ENCODE peak calls at places on chromosomes 2 and 18, in eight cellular contexts. One of them, this sample, is unnamed.

GRCh38 chr2:85537600-85538506 is 1.1 kb upstream of the MAT2A start:
- DNase-seq in prostate gland: peak; percentile 75
- DNase-seq in Panc1: no peak
- DNase-seq in spleen: peak; percentile 88
- DNase-seq in breast epithelium: peak; percentile 59
- DNase-seq in transverse colon: peak; percentile 66
- DNase-seq in upper lobe of left lung: peak; percentile 77
- DNase-seq in vagina: no peak
- DNase-seq in this sample: peak; percentile 57

GRCh38 chr2:47038656-47039501 is 116.2 kb downstream of the STPG4 start:
- DNase-seq in upper lobe of left lung: no peak
- DNase-seq in spleen: no peak
- DNase-seq in vagina: no peak
- DNase-seq in Panc1: no peak
- DNase-seq in breast epithelium: no peak
- DNase-seq in prostate gland: no peak
- DNase-seq in transverse colon: no peak
- DNase-seq in this sample: no peak

GRCh38 chr2:164560181-164560792 is 61.0 kb downstream of the GRB14 start:
- DNase-seq in transverse colon: no peak
- DNase-seq in upper lobe of left lung: no peak
- DNase-seq in Panc1: peak; percentile 13
- DNase-seq in spleen: no peak
- DNase-seq in breast epithelium: no peak
- DNase-seq in vagina: no peak
- DNase-seq in prostate gland: no peak
- DNase-seq in this sample: no peak

GRCh38 chr18:33716061-33716683 is 138.2 kb downstream of the ASXL3 start:
- DNase-seq in prostate gland: no peak
- DNase-seq in transverse colon: no peak
- DNase-seq in Panc1: no peak
- DNase-seq in breast epithelium: no peak
- DNase-seq in vagina: no peak
- DNase-seq in upper lobe of left lung: no peak
- DNase-seq in spleen: no peak
- DNase-seq in this sample: no peak

GRCh38 chr2:85831735-85832134 is 57.1 kb downstream of the ST3GAL5 start:
- DNase-seq in transverse colon: no peak
- DNase-seq in vagina: no peak
- DNase-seq in Panc1: no peak
- DNase-seq in prostate gland: no peak
- DNase-seq in upper lobe of left lung: no peak
- DNase-seq in breast epithelium: no peak
- DNase-seq in spleen: no peak
- DNase-seq in this sample: no peak

GRCh38 chr2:158775273-158776027 is 19.7 kb upstream of the DAPL1 start:
- DNase-seq in spleen: no peak
- DNase-seq in breast epithelium: no peak
- DNase-seq in upper lobe of left lung: no peak
- DNase-seq in prostate gland: no peak
- DNase-seq in Panc1: no peak
- DNase-seq in transverse colon: no peak
- DNase-seq in vagina: no peak
- DNase-seq in this sample: no peak

GRCh38 chr18:62425465-62426190 is 97.2 kb upstream of the ZCCHC2 start:
- DNase-seq in transverse colon: peak; percentile 77
- DNase-seq in vagina: no peak
- DNase-seq in spleen: no peak
- DNase-seq in upper lobe of left lung: peak; percentile 88
- DNase-seq in prostate gland: peak; percentile 93
- DNase-seq in Panc1: peak; percentile 94
- DNase-seq in breast epithelium: peak; percentile 86
- DNase-seq in this sample: peak; percentile 74

GRCh38 chr2:136323935-136324334 is 206.0 kb upstream of the CXCR4 start:
- DNase-seq in transverse colon: no peak
- DNase-seq in vagina: no peak
- DNase-seq in upper lobe of left lung: no peak
- DNase-seq in prostate gland: no peak
- DNase-seq in Panc1: no peak
- DNase-seq in spleen: no peak
- DNase-seq in breast epithelium: no peak
- DNase-seq in this sample: no peak

GRCh38 chr2:120346667-120347358 is 877 bp downstream of the INHBB start:
- DNase-seq in breast epithelium: no peak
- DNase-seq in spleen: peak; percentile 81
- DNase-seq in Panc1: no peak
- DNase-seq in upper lobe of left lung: no peak
- DNase-seq in vagina: no peak
- DNase-seq in transverse colon: no peak
- DNase-seq in prostate gland: peak; percentile 24
- DNase-seq in this sample: no peak

GRCh38 chr2:231933916-231934401 is 7.8 kb upstream of the NPPC start:
- DNase-seq in vagina: no peak
- DNase-seq in upper lobe of left lung: no peak
- DNase-seq in Panc1: no peak
- DNase-seq in prostate gland: no peak
- DNase-seq in spleen: no peak
- DNase-seq in transverse colon: no peak
- DNase-seq in breast epithelium: peak; percentile 16
- DNase-seq in this sample: peak; percentile 24

GRCh38 chr2:201697899-201698298 is 545 bp downstream of the MPP4 start:
- DNase-seq in vagina: no peak
- DNase-seq in spleen: no peak
- DNase-seq in breast epithelium: no peak
- DNase-seq in Panc1: no peak
- DNase-seq in transverse colon: no peak
- DNase-seq in upper lobe of left lung: no peak
- DNase-seq in prostate gland: no peak
- DNase-seq in this sample: no peak

GRCh38 chr18:13185675-13186198 is 32.8 kb upstream of the LDLRAD4 start:
- DNase-seq in transverse colon: no peak
- DNase-seq in spleen: no peak
- DNase-seq in prostate gland: no peak
- DNase-seq in breast epithelium: no peak
- DNase-seq in vagina: no peak
- DNase-seq in Panc1: no peak
- DNase-seq in upper lobe of left lung: no peak
- DNase-seq in this sample: no peak

GRCh38 chr18:72811047-72811446 is 56.7 kb downstream of the NETO1 start:
- DNase-seq in upper lobe of left lung: no peak
- DNase-seq in prostate gland: no peak
- DNase-seq in Panc1: no peak
- DNase-seq in transverse colon: no peak
- DNase-seq in vagina: no peak
- DNase-seq in spleen: no peak
- DNase-seq in breast epithelium: no peak
- DNase-seq in this sample: no peak

GRCh38 chr2:116810071-116810470 is 1004.4 kb upstream of the DDX18 start:
- DNase-seq in vagina: no peak
- DNase-seq in spleen: no peak
- DNase-seq in Panc1: peak; percentile 41
- DNase-seq in breast epithelium: no peak
- DNase-seq in upper lobe of left lung: no peak
- DNase-seq in transverse colon: peak; percentile 33
- DNase-seq in prostate gland: no peak
- DNase-seq in this sample: no peak

DNA sequence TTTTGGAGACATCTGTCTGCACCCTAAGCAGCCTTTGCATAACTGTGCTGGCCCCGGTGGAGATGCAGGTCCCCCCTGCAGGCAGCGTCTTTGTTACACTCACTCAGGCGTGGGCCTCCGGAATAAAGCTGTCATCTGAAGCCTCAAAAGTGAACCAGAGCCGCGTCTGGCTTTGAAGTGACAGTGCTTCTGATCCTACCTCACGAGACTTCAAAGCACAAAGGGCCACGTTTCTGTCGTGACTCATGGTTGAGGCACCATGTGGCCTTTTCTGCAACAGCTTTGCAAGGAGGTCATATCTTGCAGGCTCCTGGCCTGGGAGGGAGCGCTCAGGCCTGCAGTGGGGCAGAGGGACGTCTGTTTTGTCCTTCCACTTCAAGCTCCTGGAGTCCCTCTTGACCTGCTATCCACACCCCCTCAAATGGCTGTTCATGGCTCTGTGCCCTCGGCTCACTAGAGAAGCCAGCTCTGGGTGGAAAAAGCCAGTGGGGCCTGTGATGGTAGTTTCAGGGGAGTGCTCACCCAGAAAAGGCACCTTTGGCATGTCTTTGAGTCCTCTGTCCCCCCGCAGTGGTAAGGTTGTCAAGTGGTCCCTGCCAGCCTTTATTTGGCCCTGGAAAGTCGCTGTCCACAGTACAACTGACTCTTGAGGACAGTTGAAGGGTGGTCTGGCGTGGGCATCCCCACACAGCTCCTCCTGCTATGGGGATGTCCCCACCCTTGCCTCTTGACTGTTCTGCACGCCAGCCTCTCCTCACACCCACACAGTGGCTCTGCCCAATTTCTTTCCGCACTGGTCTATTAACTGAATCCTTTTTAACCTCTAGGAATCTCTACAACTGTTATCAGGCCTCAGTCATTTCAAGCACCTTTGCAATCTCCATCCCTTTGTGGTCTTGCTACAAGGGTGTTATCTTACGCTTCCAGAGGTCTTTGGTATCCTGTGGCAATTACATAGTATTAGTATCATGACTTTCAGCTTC is 19.3 kb downstream of the GPR55 start:
- DNase-seq in transverse colon: no peak
- DNase-seq in Panc1: no peak
- DNase-seq in prostate gland: no peak
- DNase-seq in vagina: peak; percentile 55
- DNase-seq in breast epithelium: no peak
- DNase-seq in spleen: peak; percentile 75
- DNase-seq in upper lobe of left lung: peak; percentile 18
- DNase-seq in this sample: peak; percentile 25
- TF ChIP-seq POLR2AphosphoS5 in transverse colon: no peak
- TF ChIP-seq POLR2AphosphoS5 in Panc1: no peak
- TF ChIP-seq POLR2AphosphoS5 in prostate gland: no peak
- TF ChIP-seq POLR2AphosphoS5 in vagina: no peak
- TF ChIP-seq POLR2AphosphoS5 in breast epithelium: no peak
- TF ChIP-seq POLR2AphosphoS5 in spleen: no peak
- TF ChIP-seq POLR2AphosphoS5 in upper lobe of left lung: no peak
- TF ChIP-seq POLR2AphosphoS5 in this sample: no peak

DNA sequence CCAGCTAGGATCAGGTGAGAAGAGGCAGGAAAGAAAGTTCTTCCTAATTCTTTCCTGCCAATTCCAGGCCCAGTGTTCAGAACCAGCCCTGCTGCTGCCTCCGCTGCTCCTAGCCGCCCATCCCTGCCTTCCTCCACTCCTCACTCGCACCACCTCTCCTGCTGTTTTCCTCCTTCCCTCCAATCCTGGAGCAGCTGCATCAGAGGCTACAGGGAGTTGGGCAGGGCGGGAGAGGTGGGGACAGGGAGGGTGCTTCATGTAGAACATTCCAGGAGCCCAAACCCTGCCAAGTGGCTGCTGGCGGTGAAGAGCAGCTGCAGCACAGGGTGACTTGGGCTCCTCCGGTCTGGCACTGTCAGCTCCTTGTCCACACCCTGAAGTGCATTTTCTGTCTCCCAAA is 176.3 kb downstream of the TNS1 start:
- DNase-seq in transverse colon: peak; percentile 49
- DNase-seq in upper lobe of left lung: peak; percentile 77
- DNase-seq in spleen: no peak
- DNase-seq in vagina: no peak
- DNase-seq in breast epithelium: peak; percentile 94
- DNase-seq in prostate gland: peak; percentile 33
- DNase-seq in Panc1: no peak
- DNase-seq in this sample: no peak
- H3K27ac ChIP-seq in transverse colon: peak overlapping the region; percentile 62
- H3K27ac ChIP-seq in upper lobe of left lung: peak overlapping the region; percentile 75
- H3K27ac ChIP-seq in spleen: peak overlapping the region; percentile 65
- H3K27ac ChIP-seq in vagina: peak overlapping the region; percentile 64
- H3K27ac ChIP-seq in breast epithelium: peak overlapping the region; percentile 76
- H3K27ac ChIP-seq in prostate gland: no peak overlapping the region
- H3K27ac ChIP-seq in Panc1: no peak overlapping the region
- H3K27ac ChIP-seq in this sample: peak overlapping the region; percentile 67

DNA sequence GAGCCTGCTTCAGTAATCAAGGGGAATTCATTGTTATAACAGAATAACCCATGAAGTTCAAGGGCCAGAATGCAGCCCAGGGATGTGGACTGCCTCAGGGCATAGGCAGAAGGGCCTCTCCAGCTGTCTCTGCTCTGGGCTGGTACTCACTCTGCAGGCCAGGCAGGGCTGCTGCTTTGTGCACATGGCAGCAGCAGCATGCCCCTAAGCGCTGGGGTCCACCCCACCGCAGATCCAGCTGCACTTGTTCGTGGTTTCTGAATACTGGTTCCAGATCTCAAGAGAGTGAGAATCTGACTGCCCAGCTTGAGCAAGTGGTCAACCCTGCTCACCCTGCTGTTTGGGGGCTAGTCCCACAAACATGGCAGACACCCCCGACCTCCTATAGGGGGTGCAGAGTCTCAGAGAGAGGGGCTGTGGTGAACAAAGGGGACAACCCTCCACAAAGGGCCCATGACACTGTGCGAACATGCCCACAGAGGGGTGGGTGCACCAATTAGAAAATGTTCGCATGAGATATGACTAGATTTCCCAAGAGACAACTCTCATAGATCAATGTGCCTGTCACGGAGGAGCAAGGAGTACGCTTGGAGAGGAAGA is 87.3 kb downstream of the ACTR3 start:
- DNase-seq in Panc1: no peak
- DNase-seq in upper lobe of left lung: no peak
- DNase-seq in vagina: no peak
- DNase-seq in prostate gland: no peak
- DNase-seq in transverse colon: no peak
- DNase-seq in breast epithelium: no peak
- DNase-seq in spleen: no peak
- DNase-seq in this sample: no peak
- H3K4me3 ChIP-seq in Panc1: no peak overlapping the region
- H3K4me3 ChIP-seq in upper lobe of left lung: no peak overlapping the region
- H3K4me3 ChIP-seq in vagina: no peak overlapping the region
- H3K4me3 ChIP-seq in prostate gland: no peak overlapping the region
- H3K4me3 ChIP-seq in transverse colon: no peak overlapping the region
- H3K4me3 ChIP-seq in breast epithelium: no peak overlapping the region
- H3K4me3 ChIP-seq in spleen: no peak overlapping the region
- H3K4me3 ChIP-seq in this sample: no peak overlapping the region

DNA sequence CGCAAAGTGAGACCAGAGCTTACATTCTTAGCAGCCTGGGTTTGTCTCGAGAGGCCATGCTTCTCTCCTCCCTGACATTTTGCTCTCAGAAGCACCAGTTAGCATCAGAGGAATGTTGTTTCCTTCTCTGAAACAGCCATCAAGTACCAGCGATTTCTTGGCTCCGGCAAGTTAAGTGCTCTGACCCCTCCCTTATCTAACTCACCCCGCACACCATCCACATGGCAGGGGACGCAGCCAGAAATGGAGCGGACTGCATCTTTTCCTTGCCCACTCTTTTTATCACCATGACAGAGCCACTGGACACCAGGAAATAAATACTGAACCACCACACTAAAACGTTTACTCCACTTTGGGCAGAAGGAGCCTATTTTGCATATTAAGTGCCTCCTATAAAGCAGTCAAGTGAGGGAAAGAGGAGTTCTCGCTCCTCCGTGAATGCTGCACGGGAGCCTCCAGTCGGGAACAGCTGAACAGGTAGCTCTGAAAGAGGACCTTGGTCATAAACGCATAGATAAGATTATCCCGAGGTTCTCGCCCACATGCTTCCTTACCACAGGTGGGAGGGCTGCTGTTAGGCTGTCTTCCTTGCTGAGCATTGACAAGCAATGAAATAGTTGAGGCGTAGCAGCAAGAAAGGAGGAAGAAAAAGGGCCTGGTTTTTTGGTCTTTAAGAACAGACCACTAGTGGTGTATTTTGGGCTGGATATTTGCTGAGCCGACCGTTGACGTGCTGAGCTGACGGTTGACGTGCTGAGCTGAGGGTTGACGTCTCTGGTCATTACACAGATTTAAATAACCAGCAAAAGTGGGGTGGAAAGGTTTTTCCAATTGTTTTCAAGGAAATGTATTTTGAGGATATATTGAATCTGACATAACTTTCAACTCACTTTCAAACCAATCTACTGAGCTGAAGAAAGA is 71.4 kb upstream of the ITGB6 start:
- DNase-seq in Panc1: no peak
- DNase-seq in prostate gland: no peak
- DNase-seq in breast epithelium: no peak
- DNase-seq in transverse colon: no peak
- DNase-seq in vagina: no peak
- DNase-seq in spleen: no peak
- DNase-seq in upper lobe of left lung: peak; percentile 61
- DNase-seq in this sample: no peak
- TF ChIP-seq POLR2AphosphoS5 in Panc1: no peak
- TF ChIP-seq POLR2AphosphoS5 in prostate gland: no peak
- TF ChIP-seq POLR2AphosphoS5 in breast epithelium: no peak
- TF ChIP-seq POLR2AphosphoS5 in transverse colon: no peak
- TF ChIP-seq POLR2AphosphoS5 in vagina: no peak
- TF ChIP-seq POLR2AphosphoS5 in spleen: no peak
- TF ChIP-seq POLR2AphosphoS5 in upper lobe of left lung: no peak
- TF ChIP-seq POLR2AphosphoS5 in this sample: no peak

This sample was measured in stomach.